ENCODE peak calls at places on chromosomes 3 and 15, in ten cellular contexts. U is Right ventricle myocardium superior; C is HEK293T; K is stimulated activated CD8-positive, alpha-beta memory T cell treated with anti-CD3 and anti-CD28 coated beads, Interleukin-2, amount 100 ng/mL, for 1 hour; A is mammary epithelial cell; J is GOT3; Q is T-helper 2 cell; T is H9; E is caudate nucleus; O is activated CD8-positive, alpha-beta memory T cell treated with anti-CD3 and anti-CD28 coated beads, Interleukin-2, amount 50 U/mL, for 4 hours. D is an unnamed sample.

GRCh38 chr15:46126581-46126980 is 491.8 kb downstream of the SQOR start:
- DNase-seq in Q (no peak), A (peak; percentile 1), K (no peak), E (no peak), J (no peak), T (no peak), C (no peak), O (no peak), U (no peak), D (peak; percentile 57)

GRCh38 chr15:51356983-51357382 is 15.5 kb downstream of the GLDN start:
- DNase-seq in O (no peak), E (no peak), U (no peak), J (no peak), K (no peak), Q (no peak), C (no peak), T (no peak), A (no peak), D (no peak)

GRCh38 chr3:72155391-72156064 is 370.6 kb upstream of the PROK2 start:
- DNase-seq in A (peak; percentile 56), T (no peak), U (peak; percentile 44), C (no peak), O (no peak), K (no peak), Q (no peak), J (peak; percentile 53), E (no peak), D (peak; percentile 98)

GRCh38 chr3:194265505-194265892 is 85.6 kb downstream of the CPN2 start:
- DNase-seq in A (peak; percentile 72), K (no peak), O (no peak), T (peak; percentile 30), J (peak; percentile 41), U (peak; percentile 95), Q (no peak), C (no peak), E (peak; percentile 30), D (peak; percentile 99)

GRCh38 chr15:58355352-58355964 is 76.3 kb upstream of the LIPC start:
- DNase-seq in Q (no peak), E (no peak), U (no peak), C (no peak), O (no peak), A (no peak), K (no peak), T (no peak), J (no peak), D (no peak)

GRCh38 chr3:31732548-31732947 is 199.8 kb downstream of the STT3B start:
- DNase-seq in J (no peak), A (no peak), C (no peak), Q (no peak), O (no peak), K (no peak), T (no peak), U (peak; percentile 58), E (no peak), D (no peak)

GRCh38 chr3:195237981-195238625 is 32.9 kb downstream of the XXYLT1 start:
- DNase-seq in Q (no peak), E (no peak), A (peak; percentile 14), U (peak; percentile 23), J (no peak), O (no peak), C (no peak), T (no peak), K (no peak), D (no peak)

GRCh38 chr15:63218114-63218808 is 28.9 kb downstream of the RAB8B start:
- DNase-seq in C (no peak), A (peak; percentile 94), Q (no peak), K (no peak), T (no peak), E (no peak), O (no peak), U (no peak), J (no peak), D (peak; percentile 89)

GRCh38 chr3:112089956-112090898 is 4.0 kb downstream of the C3orf52 start:
- DNase-seq in O (no peak), Q (no peak), T (no peak), A (peak; percentile 44), U (no peak), E (no peak), J (no peak), C (no peak), K (no peak), D (no peak)

GRCh38 chr3:62798000-62798399 is 77.2 kb downstream of the CADPS start:
- DNase-seq in A (no peak), C (no peak), K (no peak), U (no peak), E (no peak), T (no peak), J (no peak), O (no peak), Q (no peak), D (no peak)

GRCh38 chr15:49855917-49856637 is 235.2 kb downstream of the DTWD1 start:
- DNase-seq in A (no peak), C (no peak), Q (no peak), O (no peak), K (no peak), U (no peak), T (no peak), E (no peak), J (peak; percentile 4), D (peak; percentile 98)

GRCh38 chr15:91578511-91578910 is 275.0 kb upstream of the SLCO3A1 start:
- DNase-seq in A (no peak), T (no peak), C (no peak), O (no peak), E (no peak), J (no peak), Q (no peak), K (no peak), U (no peak), D (no peak)

GRCh38 chr3:62875103-62876002 is at the start of gene CADPS:
- DNase-seq in A (no peak), Q (no peak), J (no peak), C (no peak), T (peak; percentile 60), O (no peak), K (no peak), E (peak; percentile 34), U (peak; percentile 37), D (peak; percentile 53)

GRCh38 chr15:59371458-59372351 is 966 bp downstream of the MYO1E start:
- DNase-seq in Q (peak; percentile 7), O (no peak), J (no peak), E (no peak), C (peak; percentile 20), U (peak; percentile 48), A (peak; percentile 66), K (no peak), T (no peak), D (no peak)

D was measured in astrocyte.